ENCODE peak calls at places on chromosomes 6 and 20, in six cellular contexts. One of them, this sample, is unnamed.

GRCh38 chr6:73579851-73580246 is 59.0 kb upstream of the EEF1A1 start:
- DNase-seq in effector memory CD8-positive, alpha-beta T cell: no peak
- DNase-seq in Calu3: peak
- DNase-seq in RWPE1: peak
- DNase-seq in stimulated activated CD4-positive, alpha-beta T cell treated with anti-CD3 and anti-CD28 coated beads, Interleukin-4, amount 100 ng/mL, for 24 hours: no peak
- DNase-seq in stimulated activated naive CD8-positive, alpha-beta T cell treated with anti-CD3 and anti-CD28 coated beads, Interleukin-15, Interleukin-2, amounts not matched to agents 100 U/mL and 50 U/mL, for 24 hours: peak
- DNase-seq in this sample: no peak

GRCh38 chr6:43489277-43490072 is 12.1 kb downstream of the TJAP1 start:
- DNase-seq in effector memory CD8-positive, alpha-beta T cell: no peak
- DNase-seq in stimulated activated CD4-positive, alpha-beta T cell treated with anti-CD3 and anti-CD28 coated beads, Interleukin-4, amount 100 ng/mL, for 24 hours: no peak
- DNase-seq in Calu3: no peak
- DNase-seq in RWPE1: no peak
- DNase-seq in stimulated activated naive CD8-positive, alpha-beta T cell treated with anti-CD3 and anti-CD28 coated beads, Interleukin-15, Interleukin-2, amounts not matched to agents 100 U/mL and 50 U/mL, for 24 hours: no peak
- DNase-seq in this sample: no peak

GRCh38 chr20:17565164-17565845 is 4.6 kb upstream of the DSTN start:
- DNase-seq in RWPE1: no peak
- DNase-seq in Calu3: no peak
- DNase-seq in stimulated activated naive CD8-positive, alpha-beta T cell treated with anti-CD3 and anti-CD28 coated beads, Interleukin-15, Interleukin-2, amounts not matched to agents 100 U/mL and 50 U/mL, for 24 hours: no peak
- DNase-seq in stimulated activated CD4-positive, alpha-beta T cell treated with anti-CD3 and anti-CD28 coated beads, Interleukin-4, amount 100 ng/mL, for 24 hours: no peak
- DNase-seq in effector memory CD8-positive, alpha-beta T cell: no peak
- DNase-seq in this sample: no peak

GRCh38 chr6:47299965-47300364 is 9.7 kb downstream of the TNFRSF21 start:
- DNase-seq in RWPE1: no peak
- DNase-seq in stimulated activated naive CD8-positive, alpha-beta T cell treated with anti-CD3 and anti-CD28 coated beads, Interleukin-15, Interleukin-2, amounts not matched to agents 100 U/mL and 50 U/mL, for 24 hours: no peak
- DNase-seq in stimulated activated CD4-positive, alpha-beta T cell treated with anti-CD3 and anti-CD28 coated beads, Interleukin-4, amount 100 ng/mL, for 24 hours: no peak
- DNase-seq in effector memory CD8-positive, alpha-beta T cell: no peak
- DNase-seq in Calu3: no peak
- DNase-seq in this sample: no peak

GRCh38 chr6:168216741-168217140 is 102.8 kb downstream of the DACT2 start:
- DNase-seq in effector memory CD8-positive, alpha-beta T cell: no peak
- DNase-seq in RWPE1: no peak
- DNase-seq in Calu3: no peak
- DNase-seq in stimulated activated naive CD8-positive, alpha-beta T cell treated with anti-CD3 and anti-CD28 coated beads, Interleukin-15, Interleukin-2, amounts not matched to agents 100 U/mL and 50 U/mL, for 24 hours: no peak
- DNase-seq in stimulated activated CD4-positive, alpha-beta T cell treated with anti-CD3 and anti-CD28 coated beads, Interleukin-4, amount 100 ng/mL, for 24 hours: no peak
- DNase-seq in this sample: no peak

GRCh38 chr20:59221049-59221748 is 57.6 kb downstream of the ZNF831 start:
- DNase-seq in Calu3: no peak
- DNase-seq in effector memory CD8-positive, alpha-beta T cell: no peak
- DNase-seq in stimulated activated CD4-positive, alpha-beta T cell treated with anti-CD3 and anti-CD28 coated beads, Interleukin-4, amount 100 ng/mL, for 24 hours: no peak
- DNase-seq in RWPE1: no peak
- DNase-seq in stimulated activated naive CD8-positive, alpha-beta T cell treated with anti-CD3 and anti-CD28 coated beads, Interleukin-15, Interleukin-2, amounts not matched to agents 100 U/mL and 50 U/mL, for 24 hours: no peak
- DNase-seq in this sample: no peak

GRCh38 chr6:37624606-37625574 is 72.8 kb downstream of the MDGA1 start:
- DNase-seq in stimulated activated naive CD8-positive, alpha-beta T cell treated with anti-CD3 and anti-CD28 coated beads, Interleukin-15, Interleukin-2, amounts not matched to agents 100 U/mL and 50 U/mL, for 24 hours: peak
- DNase-seq in Calu3: peak
- DNase-seq in effector memory CD8-positive, alpha-beta T cell: no peak
- DNase-seq in stimulated activated CD4-positive, alpha-beta T cell treated with anti-CD3 and anti-CD28 coated beads, Interleukin-4, amount 100 ng/mL, for 24 hours: no peak
- DNase-seq in RWPE1: peak
- DNase-seq in this sample: no peak

GRCh38 chr6:620166-620565 is 36.7 kb downstream of the HUS1B start:
- DNase-seq in effector memory CD8-positive, alpha-beta T cell: no peak
- DNase-seq in Calu3: no peak
- DNase-seq in stimulated activated CD4-positive, alpha-beta T cell treated with anti-CD3 and anti-CD28 coated beads, Interleukin-4, amount 100 ng/mL, for 24 hours: no peak
- DNase-seq in RWPE1: no peak
- DNase-seq in stimulated activated naive CD8-positive, alpha-beta T cell treated with anti-CD3 and anti-CD28 coated beads, Interleukin-15, Interleukin-2, amounts not matched to agents 100 U/mL and 50 U/mL, for 24 hours: no peak
- DNase-seq in this sample: no peak

GRCh38 chr6:148414836-148415235 is 72.2 kb downstream of the SASH1 start:
- DNase-seq in Calu3: no peak
- DNase-seq in stimulated activated CD4-positive, alpha-beta T cell treated with anti-CD3 and anti-CD28 coated beads, Interleukin-4, amount 100 ng/mL, for 24 hours: no peak
- DNase-seq in stimulated activated naive CD8-positive, alpha-beta T cell treated with anti-CD3 and anti-CD28 coated beads, Interleukin-15, Interleukin-2, amounts not matched to agents 100 U/mL and 50 U/mL, for 24 hours: no peak
- DNase-seq in RWPE1: peak
- DNase-seq in effector memory CD8-positive, alpha-beta T cell: no peak
- DNase-seq in this sample: no peak

GRCh38 chr20:56166781-56167465 is 81.6 kb upstream of the MC3R start:
- DNase-seq in stimulated activated CD4-positive, alpha-beta T cell treated with anti-CD3 and anti-CD28 coated beads, Interleukin-4, amount 100 ng/mL, for 24 hours: no peak
- DNase-seq in effector memory CD8-positive, alpha-beta T cell: no peak
- DNase-seq in RWPE1: no peak
- DNase-seq in stimulated activated naive CD8-positive, alpha-beta T cell treated with anti-CD3 and anti-CD28 coated beads, Interleukin-15, Interleukin-2, amounts not matched to agents 100 U/mL and 50 U/mL, for 24 hours: no peak
- DNase-seq in Calu3: no peak
- DNase-seq in this sample: no peak

GRCh38 chr6:13267142-13267621 is 61.2 kb downstream of the TBC1D7 start:
- DNase-seq in stimulated activated CD4-positive, alpha-beta T cell treated with anti-CD3 and anti-CD28 coated beads, Interleukin-4, amount 100 ng/mL, for 24 hours: no peak
- DNase-seq in RWPE1: no peak
- DNase-seq in Calu3: no peak
- DNase-seq in stimulated activated naive CD8-positive, alpha-beta T cell treated with anti-CD3 and anti-CD28 coated beads, Interleukin-15, Interleukin-2, amounts not matched to agents 100 U/mL and 50 U/mL, for 24 hours: no peak
- DNase-seq in effector memory CD8-positive, alpha-beta T cell: no peak
- DNase-seq in this sample: no peak

GRCh38 chr6:139983555-139984276 is 609.3 kb upstream of the CITED2 start:
- DNase-seq in Calu3: no peak
- DNase-seq in effector memory CD8-positive, alpha-beta T cell: no peak
- DNase-seq in RWPE1: no peak
- DNase-seq in stimulated activated naive CD8-positive, alpha-beta T cell treated with anti-CD3 and anti-CD28 coated beads, Interleukin-15, Interleukin-2, amounts not matched to agents 100 U/mL and 50 U/mL, for 24 hours: no peak
- DNase-seq in stimulated activated CD4-positive, alpha-beta T cell treated with anti-CD3 and anti-CD28 coated beads, Interleukin-4, amount 100 ng/mL, for 24 hours: no peak
- DNase-seq in this sample: no peak

GRCh38 chr20:43409041-43409913 is 48.4 kb upstream of the SRSF6 start:
- DNase-seq in effector memory CD8-positive, alpha-beta T cell: no peak
- DNase-seq in stimulated activated naive CD8-positive, alpha-beta T cell treated with anti-CD3 and anti-CD28 coated beads, Interleukin-15, Interleukin-2, amounts not matched to agents 100 U/mL and 50 U/mL, for 24 hours: no peak
- DNase-seq in RWPE1: peak
- DNase-seq in stimulated activated CD4-positive, alpha-beta T cell treated with anti-CD3 and anti-CD28 coated beads, Interleukin-4, amount 100 ng/mL, for 24 hours: no peak
- DNase-seq in Calu3: peak
- DNase-seq in this sample: no peak

GRCh38 chr20:58700121-58700780 is 7.7 kb downstream of the NPEPL1 start:
- DNase-seq in stimulated activated naive CD8-positive, alpha-beta T cell treated with anti-CD3 and anti-CD28 coated beads, Interleukin-15, Interleukin-2, amounts not matched to agents 100 U/mL and 50 U/mL, for 24 hours: no peak
- DNase-seq in RWPE1: no peak
- DNase-seq in stimulated activated CD4-positive, alpha-beta T cell treated with anti-CD3 and anti-CD28 coated beads, Interleukin-4, amount 100 ng/mL, for 24 hours: no peak
- DNase-seq in Calu3: no peak
- DNase-seq in effector memory CD8-positive, alpha-beta T cell: no peak
- DNase-seq in this sample: no peak

GRCh38 chr6:153312633-153313032 is 181.6 kb upstream of the RGS17 start:
- DNase-seq in Calu3: peak
- DNase-seq in stimulated activated CD4-positive, alpha-beta T cell treated with anti-CD3 and anti-CD28 coated beads, Interleukin-4, amount 100 ng/mL, for 24 hours: no peak
- DNase-seq in RWPE1: peak
- DNase-seq in stimulated activated naive CD8-positive, alpha-beta T cell treated with anti-CD3 and anti-CD28 coated beads, Interleukin-15, Interleukin-2, amounts not matched to agents 100 U/mL and 50 U/mL, for 24 hours: peak
- DNase-seq in effector memory CD8-positive, alpha-beta T cell: peak
- DNase-seq in this sample: no peak

GRCh38 chr6:16136536-16137450 is 7.9 kb downstream of the MYLIP start:
- DNase-seq in stimulated activated CD4-positive, alpha-beta T cell treated with anti-CD3 and anti-CD28 coated beads, Interleukin-4, amount 100 ng/mL, for 24 hours: peak
- DNase-seq in Calu3: peak
- DNase-seq in RWPE1: peak
- DNase-seq in effector memory CD8-positive, alpha-beta T cell: no peak
- DNase-seq in stimulated activated naive CD8-positive, alpha-beta T cell treated with anti-CD3 and anti-CD28 coated beads, Interleukin-15, Interleukin-2, amounts not matched to agents 100 U/mL and 50 U/mL, for 24 hours: peak
- DNase-seq in this sample: peak

GRCh38 chr6:5992551-5993225 is 14.0 kb downstream of the NRN1 start:
- DNase-seq in effector memory CD8-positive, alpha-beta T cell: no peak
- DNase-seq in Calu3: no peak
- DNase-seq in RWPE1: no peak
- DNase-seq in stimulated activated naive CD8-positive, alpha-beta T cell treated with anti-CD3 and anti-CD28 coated beads, Interleukin-15, Interleukin-2, amounts not matched to agents 100 U/mL and 50 U/mL, for 24 hours: no peak
- DNase-seq in stimulated activated CD4-positive, alpha-beta T cell treated with anti-CD3 and anti-CD28 coated beads, Interleukin-4, amount 100 ng/mL, for 24 hours: no peak
- DNase-seq in this sample: no peak

GRCh38 chr6:43147289-43147688 is 23.8 kb upstream of the SRF start:
- DNase-seq in effector memory CD8-positive, alpha-beta T cell: no peak
- DNase-seq in Calu3: no peak
- DNase-seq in stimulated activated CD4-positive, alpha-beta T cell treated with anti-CD3 and anti-CD28 coated beads, Interleukin-4, amount 100 ng/mL, for 24 hours: no peak
- DNase-seq in stimulated activated naive CD8-positive, alpha-beta T cell treated with anti-CD3 and anti-CD28 coated beads, Interleukin-15, Interleukin-2, amounts not matched to agents 100 U/mL and 50 U/mL, for 24 hours: no peak
- DNase-seq in RWPE1: no peak
- DNase-seq in this sample: no peak

GRCh38 chr6:5107332-5107731 is 22.2 kb downstream of the PPP1R3G start:
- DNase-seq in stimulated activated naive CD8-positive, alpha-beta T cell treated with anti-CD3 and anti-CD28 coated beads, Interleukin-15, Interleukin-2, amounts not matched to agents 100 U/mL and 50 U/mL, for 24 hours: no peak
- DNase-seq in stimulated activated CD4-positive, alpha-beta T cell treated with anti-CD3 and anti-CD28 coated beads, Interleukin-4, amount 100 ng/mL, for 24 hours: no peak
- DNase-seq in RWPE1: no peak
- DNase-seq in Calu3: no peak
- DNase-seq in effector memory CD8-positive, alpha-beta T cell: no peak
- DNase-seq in this sample: no peak

GRCh38 chr6:90548001-90548400 is 38.9 kb downstream of the MAP3K7 start:
- DNase-seq in effector memory CD8-positive, alpha-beta T cell: no peak
- DNase-seq in Calu3: no peak
- DNase-seq in stimulated activated naive CD8-positive, alpha-beta T cell treated with anti-CD3 and anti-CD28 coated beads, Interleukin-15, Interleukin-2, amounts not matched to agents 100 U/mL and 50 U/mL, for 24 hours: no peak
- DNase-seq in stimulated activated CD4-positive, alpha-beta T cell treated with anti-CD3 and anti-CD28 coated beads, Interleukin-4, amount 100 ng/mL, for 24 hours: no peak
- DNase-seq in RWPE1: no peak
- DNase-seq in this sample: no peak

GRCh38 chr20:23782366-23782983 is 31.7 kb upstream of the CST1 start:
- DNase-seq in stimulated activated naive CD8-positive, alpha-beta T cell treated with anti-CD3 and anti-CD28 coated beads, Interleukin-15, Interleukin-2, amounts not matched to agents 100 U/mL and 50 U/mL, for 24 hours: peak
- DNase-seq in RWPE1: peak
- DNase-seq in stimulated activated CD4-positive, alpha-beta T cell treated with anti-CD3 and anti-CD28 coated beads, Interleukin-4, amount 100 ng/mL, for 24 hours: peak
- DNase-seq in Calu3: peak
- DNase-seq in effector memory CD8-positive, alpha-beta T cell: no peak
- DNase-seq in this sample: no peak

GRCh38 chr6:149897015-149897697 is 757 bp downstream of the RAET1E start:
- DNase-seq in effector memory CD8-positive, alpha-beta T cell: no peak
- DNase-seq in RWPE1: peak
- DNase-seq in Calu3: peak
- DNase-seq in stimulated activated CD4-positive, alpha-beta T cell treated with anti-CD3 and anti-CD28 coated beads, Interleukin-4, amount 100 ng/mL, for 24 hours: no peak
- DNase-seq in stimulated activated naive CD8-positive, alpha-beta T cell treated with anti-CD3 and anti-CD28 coated beads, Interleukin-15, Interleukin-2, amounts not matched to agents 100 U/mL and 50 U/mL, for 24 hours: no peak
- DNase-seq in this sample: no peak

GRCh38 chr20:63854766-63855362 is 6.4 kb upstream of the ABHD16B start:
- DNase-seq in effector memory CD8-positive, alpha-beta T cell: no peak
- DNase-seq in stimulated activated CD4-positive, alpha-beta T cell treated with anti-CD3 and anti-CD28 coated beads, Interleukin-4, amount 100 ng/mL, for 24 hours: no peak
- DNase-seq in stimulated activated naive CD8-positive, alpha-beta T cell treated with anti-CD3 and anti-CD28 coated beads, Interleukin-15, Interleukin-2, amounts not matched to agents 100 U/mL and 50 U/mL, for 24 hours: no peak
- DNase-seq in RWPE1: no peak
- DNase-seq in Calu3: no peak
- DNase-seq in this sample: no peak

GRCh38 chr6:91117550-91117949 is 530.7 kb upstream of the MAP3K7 start:
- DNase-seq in Calu3: no peak
- DNase-seq in stimulated activated CD4-positive, alpha-beta T cell treated with anti-CD3 and anti-CD28 coated beads, Interleukin-4, amount 100 ng/mL, for 24 hours: no peak
- DNase-seq in RWPE1: no peak
- DNase-seq in effector memory CD8-positive, alpha-beta T cell: no peak
- DNase-seq in stimulated activated naive CD8-positive, alpha-beta T cell treated with anti-CD3 and anti-CD28 coated beads, Interleukin-15, Interleukin-2, amounts not matched to agents 100 U/mL and 50 U/mL, for 24 hours: no peak
- DNase-seq in this sample: no peak

GRCh38 chr6:80223743-80224212 is 117.3 kb downstream of the BCKDHB start:
- DNase-seq in stimulated activated CD4-positive, alpha-beta T cell treated with anti-CD3 and anti-CD28 coated beads, Interleukin-4, amount 100 ng/mL, for 24 hours: no peak
- DNase-seq in RWPE1: no peak
- DNase-seq in stimulated activated naive CD8-positive, alpha-beta T cell treated with anti-CD3 and anti-CD28 coated beads, Interleukin-15, Interleukin-2, amounts not matched to agents 100 U/mL and 50 U/mL, for 24 hours: no peak
- DNase-seq in effector memory CD8-positive, alpha-beta T cell: no peak
- DNase-seq in Calu3: no peak
- DNase-seq in this sample: no peak

GRCh38 chr6:154942770-154943169 is 52.3 kb upstream of the TIAM2 start:
- DNase-seq in Calu3: no peak
- DNase-seq in stimulated activated naive CD8-positive, alpha-beta T cell treated with anti-CD3 and anti-CD28 coated beads, Interleukin-15, Interleukin-2, amounts not matched to agents 100 U/mL and 50 U/mL, for 24 hours: no peak
- DNase-seq in RWPE1: no peak
- DNase-seq in effector memory CD8-positive, alpha-beta T cell: no peak
- DNase-seq in stimulated activated CD4-positive, alpha-beta T cell treated with anti-CD3 and anti-CD28 coated beads, Interleukin-4, amount 100 ng/mL, for 24 hours: no peak
- DNase-seq in this sample: no peak

GRCh38 chr6:9539231-9539755 is 875.6 kb downstream of the TFAP2A start:
- DNase-seq in Calu3: peak
- DNase-seq in stimulated activated CD4-positive, alpha-beta T cell treated with anti-CD3 and anti-CD28 coated beads, Interleukin-4, amount 100 ng/mL, for 24 hours: no peak
- DNase-seq in effector memory CD8-positive, alpha-beta T cell: no peak
- DNase-seq in stimulated activated naive CD8-positive, alpha-beta T cell treated with anti-CD3 and anti-CD28 coated beads, Interleukin-15, Interleukin-2, amounts not matched to agents 100 U/mL and 50 U/mL, for 24 hours: no peak
- DNase-seq in RWPE1: no peak
- DNase-seq in this sample: no peak

GRCh38 chr6:163765326-163765725 is 350.8 kb downstream of the QKI start:
- DNase-seq in effector memory CD8-positive, alpha-beta T cell: no peak
- DNase-seq in Calu3: no peak
- DNase-seq in stimulated activated CD4-positive, alpha-beta T cell treated with anti-CD3 and anti-CD28 coated beads, Interleukin-4, amount 100 ng/mL, for 24 hours: no peak
- DNase-seq in RWPE1: no peak
- DNase-seq in stimulated activated naive CD8-positive, alpha-beta T cell treated with anti-CD3 and anti-CD28 coated beads, Interleukin-15, Interleukin-2, amounts not matched to agents 100 U/mL and 50 U/mL, for 24 hours: no peak
- DNase-seq in this sample: no peak

GRCh38 chr6:168232528-168232927 is 87.0 kb downstream of the DACT2 start:
- DNase-seq in stimulated activated CD4-positive, alpha-beta T cell treated with anti-CD3 and anti-CD28 coated beads, Interleukin-4, amount 100 ng/mL, for 24 hours: no peak
- DNase-seq in effector memory CD8-positive, alpha-beta T cell: no peak
- DNase-seq in Calu3: no peak
- DNase-seq in stimulated activated naive CD8-positive, alpha-beta T cell treated with anti-CD3 and anti-CD28 coated beads, Interleukin-15, Interleukin-2, amounts not matched to agents 100 U/mL and 50 U/mL, for 24 hours: no peak
- DNase-seq in RWPE1: no peak
- DNase-seq in this sample: no peak

GRCh38 chr6:51928320-51928719 is 159.1 kb downstream of the PKHD1 start:
- DNase-seq in Calu3: no peak
- DNase-seq in effector memory CD8-positive, alpha-beta T cell: no peak
- DNase-seq in stimulated activated CD4-positive, alpha-beta T cell treated with anti-CD3 and anti-CD28 coated beads, Interleukin-4, amount 100 ng/mL, for 24 hours: no peak
- DNase-seq in stimulated activated naive CD8-positive, alpha-beta T cell treated with anti-CD3 and anti-CD28 coated beads, Interleukin-15, Interleukin-2, amounts not matched to agents 100 U/mL and 50 U/mL, for 24 hours: no peak
- DNase-seq in RWPE1: no peak
- DNase-seq in this sample: no peak

GRCh38 chr20:731891-732560 is 36.3 kb downstream of the SLC52A3 start:
- DNase-seq in RWPE1: no peak
- DNase-seq in stimulated activated naive CD8-positive, alpha-beta T cell treated with anti-CD3 and anti-CD28 coated beads, Interleukin-15, Interleukin-2, amounts not matched to agents 100 U/mL and 50 U/mL, for 24 hours: no peak
- DNase-seq in stimulated activated CD4-positive, alpha-beta T cell treated with anti-CD3 and anti-CD28 coated beads, Interleukin-4, amount 100 ng/mL, for 24 hours: no peak
- DNase-seq in Calu3: no peak
- DNase-seq in effector memory CD8-positive, alpha-beta T cell: no peak
- DNase-seq in this sample: no peak

GRCh38 chr20:60638430-60639098 is 613.5 kb upstream of the CDH4 start:
- DNase-seq in effector memory CD8-positive, alpha-beta T cell: no peak
- DNase-seq in RWPE1: no peak
- DNase-seq in Calu3: no peak
- DNase-seq in stimulated activated naive CD8-positive, alpha-beta T cell treated with anti-CD3 and anti-CD28 coated beads, Interleukin-15, Interleukin-2, amounts not matched to agents 100 U/mL and 50 U/mL, for 24 hours: no peak
- DNase-seq in stimulated activated CD4-positive, alpha-beta T cell treated with anti-CD3 and anti-CD28 coated beads, Interleukin-4, amount 100 ng/mL, for 24 hours: no peak
- DNase-seq in this sample: no peak

GRCh38 chr6:30884521-30885480 is 482 bp downstream of the DDR1 start:
- DNase-seq in stimulated activated naive CD8-positive, alpha-beta T cell treated with anti-CD3 and anti-CD28 coated beads, Interleukin-15, Interleukin-2, amounts not matched to agents 100 U/mL and 50 U/mL, for 24 hours: peak
- DNase-seq in Calu3: peak
- DNase-seq in effector memory CD8-positive, alpha-beta T cell: no peak
- DNase-seq in RWPE1: peak
- DNase-seq in stimulated activated CD4-positive, alpha-beta T cell treated with anti-CD3 and anti-CD28 coated beads, Interleukin-4, amount 100 ng/mL, for 24 hours: peak
- DNase-seq in this sample: peak

GRCh38 chr6:166692723-166693302 is 65.8 kb upstream of the RPS6KA2 start:
- DNase-seq in stimulated activated CD4-positive, alpha-beta T cell treated with anti-CD3 and anti-CD28 coated beads, Interleukin-4, amount 100 ng/mL, for 24 hours: no peak
- DNase-seq in RWPE1: no peak
- DNase-seq in effector memory CD8-positive, alpha-beta T cell: no peak
- DNase-seq in stimulated activated naive CD8-positive, alpha-beta T cell treated with anti-CD3 and anti-CD28 coated beads, Interleukin-15, Interleukin-2, amounts not matched to agents 100 U/mL and 50 U/mL, for 24 hours: no peak
- DNase-seq in Calu3: no peak
- DNase-seq in this sample: no peak